ENCODE peak calls at places on chromosome 10, in nine cellular contexts. One of them, this sample, is unnamed.

GRCh38 chr10:78806805-78807221 is 262.0 kb upstream of the ZMIZ1 start:
- DNase-seq in GM23248: peak; percentile 41
- DNase-seq in MM.1S: no peak
- DNase-seq in OCI-LY7: no peak
- DNase-seq in HCT116: no peak
- DNase-seq in hepatocyte: no peak
- DNase-seq in GM23338: no peak
- DNase-seq in neural progenitor cell: no peak
- DNase-seq in SK-N-SH: no peak
- DNase-seq in this sample: peak; percentile 100

GRCh38 chr10:111837089-111837488 is 346.5 kb downstream of the GPAM start:
- DNase-seq in GM23338: no peak
- DNase-seq in GM23248: no peak
- DNase-seq in MM.1S: no peak
- DNase-seq in hepatocyte: no peak
- DNase-seq in OCI-LY7: no peak
- DNase-seq in HCT116: no peak
- DNase-seq in neural progenitor cell: no peak
- DNase-seq in SK-N-SH: no peak
- DNase-seq in this sample: no peak

GRCh38 chr10:49164587-49165188 is 23.5 kb downstream of the TMEM273 start:
- DNase-seq in GM23338: peak; percentile 80
- DNase-seq in hepatocyte: peak; percentile 74
- DNase-seq in SK-N-SH: peak; percentile 65
- DNase-seq in OCI-LY7: peak; percentile 92
- DNase-seq in GM23248: peak; percentile 71
- DNase-seq in MM.1S: no peak
- DNase-seq in neural progenitor cell: peak; percentile 72
- DNase-seq in HCT116: peak; percentile 48
- DNase-seq in this sample: peak; percentile 60

GRCh38 chr10:17599089-17599488 is 18.1 kb downstream of the HACD1 start:
- DNase-seq in neural progenitor cell: peak; percentile 50
- DNase-seq in SK-N-SH: peak; percentile 13
- DNase-seq in GM23338: peak; percentile 64
- DNase-seq in GM23248: peak; percentile 28
- DNase-seq in MM.1S: no peak
- DNase-seq in HCT116: peak; percentile 13
- DNase-seq in hepatocyte: peak; percentile 11
- DNase-seq in OCI-LY7: no peak
- DNase-seq in this sample: peak; percentile 25

GRCh38 chr10:106500041-106500440 is 664.5 kb downstream of the SORCS1 start:
- DNase-seq in HCT116: no peak
- DNase-seq in neural progenitor cell: no peak
- DNase-seq in OCI-LY7: no peak
- DNase-seq in hepatocyte: no peak
- DNase-seq in GM23338: no peak
- DNase-seq in GM23248: no peak
- DNase-seq in SK-N-SH: no peak
- DNase-seq in MM.1S: no peak
- DNase-seq in this sample: peak; percentile 76

GRCh38 chr10:125739994-125740679 is 20.6 kb downstream of the EDRF1 start:
- DNase-seq in MM.1S: no peak
- DNase-seq in GM23338: no peak
- DNase-seq in neural progenitor cell: no peak
- DNase-seq in OCI-LY7: no peak
- DNase-seq in hepatocyte: no peak
- DNase-seq in SK-N-SH: no peak
- DNase-seq in HCT116: no peak
- DNase-seq in GM23248: no peak
- DNase-seq in this sample: no peak

GRCh38 chr10:46787321-46787615 is 124.0 kb upstream of the PTPN20 start:
- DNase-seq in MM.1S: peak; percentile 38
- DNase-seq in neural progenitor cell: no peak
- DNase-seq in HCT116: no peak
- DNase-seq in GM23248: peak; percentile 82
- DNase-seq in hepatocyte: peak; percentile 52
- DNase-seq in GM23338: no peak
- DNase-seq in SK-N-SH: peak; percentile 21
- DNase-seq in OCI-LY7: peak; percentile 19
- DNase-seq in this sample: peak; percentile 46

GRCh38 chr10:7329219-7329618 is 81.6 kb downstream of the SFMBT2 start:
- DNase-seq in SK-N-SH: no peak
- DNase-seq in neural progenitor cell: no peak
- DNase-seq in hepatocyte: no peak
- DNase-seq in GM23338: no peak
- DNase-seq in MM.1S: no peak
- DNase-seq in GM23248: no peak
- DNase-seq in OCI-LY7: no peak
- DNase-seq in HCT116: no peak
- DNase-seq in this sample: no peak

GRCh38 chr10:97849491-97850402 is at the start of gene GOLGA7B:
- DNase-seq in neural progenitor cell: peak; percentile 97
- DNase-seq in SK-N-SH: peak; percentile 92
- DNase-seq in hepatocyte: peak; percentile 89
- DNase-seq in MM.1S: peak; percentile 40
- DNase-seq in GM23338: peak; percentile 89
- DNase-seq in OCI-LY7: peak; percentile 44
- DNase-seq in GM23248: peak; percentile 69
- DNase-seq in HCT116: no peak
- DNase-seq in this sample: peak; percentile 35

DNA sequence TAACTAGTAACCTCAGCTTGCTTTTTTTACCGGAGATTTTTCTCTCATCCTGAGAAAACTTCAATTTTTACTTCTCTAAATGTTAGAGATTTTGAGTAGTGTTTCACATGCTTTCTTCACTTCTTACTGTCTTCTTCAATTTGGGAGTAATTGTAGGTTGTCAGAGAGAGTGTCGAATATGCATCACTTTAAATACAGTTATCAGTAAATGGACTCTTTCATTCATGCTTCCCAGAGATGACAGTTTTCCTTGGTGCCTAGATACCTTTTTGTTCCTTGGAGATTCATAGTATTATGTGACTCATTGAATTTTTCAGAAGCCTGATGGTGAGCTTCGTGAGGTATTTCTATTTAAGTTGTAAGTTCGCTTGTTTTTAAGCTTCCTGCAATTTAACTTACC is 169.7 kb downstream of the ADK start:
- DNase-seq in MM.1S: no peak
- DNase-seq in GM23248: no peak
- DNase-seq in neural progenitor cell: no peak
- DNase-seq in GM23338: no peak
- DNase-seq in hepatocyte: no peak
- DNase-seq in HCT116: no peak
- DNase-seq in OCI-LY7: no peak
- DNase-seq in SK-N-SH: no peak
- DNase-seq in this sample: no peak
- H3K4me2 ChIP-seq in MM.1S: no peak overlapping the region
- H3K4me2 ChIP-seq in GM23248: no peak overlapping the region
- H3K4me2 ChIP-seq in neural progenitor cell: no peak overlapping the region
- H3K4me2 ChIP-seq in GM23338: no peak overlapping the region
- H3K4me2 ChIP-seq in hepatocyte: no peak overlapping the region
- H3K4me2 ChIP-seq in HCT116: no peak overlapping the region
- H3K4me2 ChIP-seq in OCI-LY7: no peak overlapping the region
- H3K4me2 ChIP-seq in SK-N-SH: no peak overlapping the region
- H3K4me2 ChIP-seq in this sample: no peak overlapping the region

GRCh38 chr10:35083242-35083641 is 6.9 kb downstream of the CUL2 start:
- DNase-seq in HCT116: no peak
- DNase-seq in OCI-LY7: no peak
- DNase-seq in neural progenitor cell: no peak
- DNase-seq in SK-N-SH: no peak
- DNase-seq in GM23338: no peak
- DNase-seq in MM.1S: no peak
- DNase-seq in GM23248: no peak
- DNase-seq in hepatocyte: no peak
- DNase-seq in this sample: no peak
- TF ChIP-seq EZH2phosphoT487 in HCT116: no peak
- TF ChIP-seq EZH2phosphoT487 in OCI-LY7: no peak
- TF ChIP-seq EZH2phosphoT487 in neural progenitor cell: no peak
- TF ChIP-seq EZH2phosphoT487 in SK-N-SH: no peak
- TF ChIP-seq EZH2phosphoT487 in GM23338: no peak
- TF ChIP-seq EZH2phosphoT487 in MM.1S: no peak
- TF ChIP-seq EZH2phosphoT487 in GM23248: no peak
- TF ChIP-seq EZH2phosphoT487 in hepatocyte: no peak
- TF ChIP-seq EZH2phosphoT487 in this sample: no peak

GRCh38 chr10:15793664-15794063 is 66.6 kb downstream of the MINDY3 start:
- DNase-seq in HCT116: no peak
- DNase-seq in neural progenitor cell: no peak
- DNase-seq in OCI-LY7: no peak
- DNase-seq in GM23338: no peak
- DNase-seq in MM.1S: no peak
- DNase-seq in GM23248: no peak
- DNase-seq in hepatocyte: no peak
- DNase-seq in SK-N-SH: no peak
- DNase-seq in this sample: no peak

GRCh38 chr10:15792777-15793176 is 67.5 kb downstream of the MINDY3 start:
- DNase-seq in HCT116: no peak
- DNase-seq in neural progenitor cell: no peak
- DNase-seq in SK-N-SH: no peak
- DNase-seq in OCI-LY7: no peak
- DNase-seq in hepatocyte: no peak
- DNase-seq in MM.1S: no peak
- DNase-seq in GM23248: no peak
- DNase-seq in GM23338: no peak
- DNase-seq in this sample: no peak

GRCh38 chr10:15791816-15792524 is 68.3 kb downstream of the MINDY3 start:
- DNase-seq in MM.1S: no peak
- DNase-seq in GM23338: no peak
- DNase-seq in SK-N-SH: no peak
- DNase-seq in GM23248: peak; percentile 61
- DNase-seq in HCT116: no peak
- DNase-seq in neural progenitor cell: no peak
- DNase-seq in hepatocyte: no peak
- DNase-seq in OCI-LY7: no peak
- DNase-seq in this sample: no peak

GRCh38 chr10:15787426-15787825 is 67.7 kb upstream of the ITGA8 start:
- DNase-seq in GM23248: no peak
- DNase-seq in hepatocyte: no peak
- DNase-seq in GM23338: no peak
- DNase-seq in MM.1S: peak; percentile 99
- DNase-seq in HCT116: no peak
- DNase-seq in OCI-LY7: peak; percentile 74
- DNase-seq in neural progenitor cell: no peak
- DNase-seq in SK-N-SH: no peak
- DNase-seq in this sample: no peak

GRCh38 chr10:15789793-15790525 is 70.2 kb upstream of the ITGA8 start:
- DNase-seq in SK-N-SH: no peak
- DNase-seq in GM23338: no peak
- DNase-seq in HCT116: no peak
- DNase-seq in MM.1S: no peak
- DNase-seq in hepatocyte: no peak
- DNase-seq in GM23248: peak; percentile 88
- DNase-seq in OCI-LY7: no peak
- DNase-seq in neural progenitor cell: no peak
- DNase-seq in this sample: no peak
- H3K4me2 ChIP-seq in SK-N-SH: no peak overlapping the region
- H3K4me2 ChIP-seq in GM23338: no peak overlapping the region
- H3K4me2 ChIP-seq in HCT116: no peak overlapping the region
- H3K4me2 ChIP-seq in MM.1S: peak overlapping the region; percentile 75
- H3K4me2 ChIP-seq in hepatocyte: no peak overlapping the region
- H3K4me2 ChIP-seq in GM23248: peak overlapping the region; percentile 74
- H3K4me2 ChIP-seq in OCI-LY7: no peak overlapping the region
- H3K4me2 ChIP-seq in neural progenitor cell: no peak overlapping the region
- H3K4me2 ChIP-seq in this sample: no peak overlapping the region

GRCh38 chr10:75770634-75771081 is 339.2 kb downstream of the LRMDA start:
- DNase-seq in MM.1S: no peak
- DNase-seq in GM23248: peak; percentile 77
- DNase-seq in SK-N-SH: no peak
- DNase-seq in neural progenitor cell: no peak
- DNase-seq in hepatocyte: no peak
- DNase-seq in OCI-LY7: no peak
- DNase-seq in HCT116: no peak
- DNase-seq in GM23338: no peak
- DNase-seq in this sample: no peak

GRCh38 chr10:75763652-75764051 is 332.2 kb downstream of the LRMDA start:
- DNase-seq in hepatocyte: no peak
- DNase-seq in GM23248: no peak
- DNase-seq in SK-N-SH: no peak
- DNase-seq in HCT116: no peak
- DNase-seq in neural progenitor cell: no peak
- DNase-seq in OCI-LY7: no peak
- DNase-seq in MM.1S: no peak
- DNase-seq in GM23338: no peak
- DNase-seq in this sample: no peak

GRCh38 chr10:75765705-75766104 is 334.3 kb downstream of the LRMDA start:
- DNase-seq in HCT116: no peak
- DNase-seq in MM.1S: no peak
- DNase-seq in GM23338: no peak
- DNase-seq in neural progenitor cell: peak; percentile 13
- DNase-seq in hepatocyte: no peak
- DNase-seq in SK-N-SH: no peak
- DNase-seq in OCI-LY7: no peak
- DNase-seq in GM23248: no peak
- DNase-seq in this sample: no peak

GRCh38 chr10:75762436-75762802 is 331.0 kb downstream of the LRMDA start:
- DNase-seq in MM.1S: no peak
- DNase-seq in GM23338: no peak
- DNase-seq in GM23248: no peak
- DNase-seq in neural progenitor cell: no peak
- DNase-seq in SK-N-SH: no peak
- DNase-seq in OCI-LY7: no peak
- DNase-seq in hepatocyte: peak; percentile 16
- DNase-seq in HCT116: no peak
- DNase-seq in this sample: peak; percentile 41

DNA sequence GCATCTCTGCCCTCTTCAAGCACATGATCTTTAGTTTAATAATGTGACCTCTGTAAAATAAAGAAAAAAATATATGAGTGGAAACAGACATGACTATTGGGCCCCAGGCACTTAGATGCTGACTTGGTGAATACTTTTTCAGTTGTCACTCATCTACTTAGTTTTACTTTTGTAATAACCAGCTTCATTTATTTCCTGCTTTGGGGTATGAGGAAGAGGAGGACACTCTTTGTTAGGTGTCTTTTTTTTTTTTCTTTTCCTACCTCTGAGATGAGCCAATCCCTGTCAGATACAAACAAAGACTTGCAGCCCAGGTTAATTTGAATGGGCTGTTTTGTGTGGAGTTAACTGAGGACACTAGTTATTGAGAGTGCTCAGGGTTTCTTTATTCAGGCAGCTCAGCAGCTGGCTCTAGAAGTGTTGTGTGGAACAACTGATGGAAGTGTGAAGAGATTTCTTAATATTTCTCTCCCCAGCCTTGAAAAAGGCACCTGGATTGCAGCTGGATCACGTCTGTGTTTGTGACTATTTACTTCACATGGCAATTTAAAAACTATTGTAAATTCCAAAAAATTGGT is 333.6 kb downstream of the LRMDA start:
- DNase-seq in neural progenitor cell: peak; percentile 50
- DNase-seq in HCT116: no peak
- DNase-seq in hepatocyte: no peak
- DNase-seq in OCI-LY7: no peak
- DNase-seq in MM.1S: no peak
- DNase-seq in GM23248: no peak
- DNase-seq in SK-N-SH: no peak
- DNase-seq in GM23338: no peak
- DNase-seq in this sample: no peak
- TF ChIP-seq EZH2phosphoT487 in neural progenitor cell: no peak
- TF ChIP-seq EZH2phosphoT487 in HCT116: no peak
- TF ChIP-seq EZH2phosphoT487 in hepatocyte: no peak
- TF ChIP-seq EZH2phosphoT487 in OCI-LY7: no peak
- TF ChIP-seq EZH2phosphoT487 in MM.1S: no peak
- TF ChIP-seq EZH2phosphoT487 in GM23248: no peak
- TF ChIP-seq EZH2phosphoT487 in SK-N-SH: no peak
- TF ChIP-seq EZH2phosphoT487 in GM23338: no peak
- TF ChIP-seq EZH2phosphoT487 in this sample: no peak

This sample was measured in PC-3.